ENCODE peak calls at places on chromosomes 7 and 10, in nine cellular contexts. X is sigmoid colon, K is suprapubic skin, I is spleen, J is A549, Y is GM12892, O is ovary, S is body of pancreas, E is HCT116. G is an unnamed sample.

GRCh38 chr10:10131984-10132383 is 885.7 kb upstream of the CELF2 start:
- DNase-seq in X (no peak), K (no peak), I (no peak), J (no peak), Y (no peak), O (no peak), S (no peak), E (no peak), G (no peak)

GRCh38 chr10:36048236-36048635 is 406.1 kb upstream of the FZD8 start:
- DNase-seq in X (no peak), K (no peak), I (no peak), J (no peak), Y (no peak), O (no peak), S (no peak), E (no peak), G (no peak)

GRCh38 chr7:15332962-15333361 is 228.9 kb downstream of the AGMO start:
- DNase-seq in X (no peak), K (no peak), I (no peak), J (no peak), Y (no peak), O (no peak), S (no peak), E (no peak), G (no peak)

GRCh38 chr10:59227136-59227673 is 50.8 kb downstream of the PHYHIPL start:
- DNase-seq in X (no peak), K (no peak), I (no peak), J (peak), Y (no peak), O (no peak), S (no peak), E (no peak), G (no peak)

GRCh38 chr10:102121739-102122372 is 1.7 kb upstream of the LDB1 start:
- DNase-seq in X (peak), K (no peak), I (no peak), J (no peak), Y (no peak), O (peak), S (peak), E (no peak), G (no peak)

GRCh38 chr7:11415101-11415500 is 416.9 kb downstream of the THSD7A start:
- DNase-seq in X (no peak), K (no peak), I (no peak), J (no peak), Y (no peak), O (no peak), S (no peak), E (no peak), G (no peak)

GRCh38 chr10:133403359-133403758 is 9.4 kb downstream of the MTG1 start:
- DNase-seq in X (no peak), K (no peak), I (no peak), J (no peak), Y (no peak), O (no peak), S (no peak), E (no peak), G (no peak)

GRCh38 chr7:155589001-155589980 is 42.9 kb upstream of the CNPY1 start:
- DNase-seq in X (no peak), K (no peak), I (peak), J (no peak), Y (no peak), O (no peak), S (no peak), E (no peak), G (peak)

GRCh38 chr10:10855178-10855577 is 162.5 kb upstream of the CELF2 start:
- DNase-seq in X (no peak), K (no peak), I (no peak), J (no peak), Y (no peak), O (no peak), S (no peak), E (no peak), G (no peak)

GRCh38 chr10:114565066-114565465 is 93.0 kb downstream of the ABLIM1 start:
- DNase-seq in X (no peak), K (no peak), I (no peak), J (no peak), Y (no peak), O (no peak), S (no peak), E (no peak), G (no peak)

GRCh38 chr7:139016931-139017511 is 18.8 kb downstream of the ZC3HAV1L start:
- DNase-seq in X (peak), K (no peak), I (peak), J (peak), Y (peak), O (peak), S (peak), E (peak), G (peak)

GRCh38 chr10:93746844-93747284 is 10.9 kb upstream of the LGI1 start:
- DNase-seq in X (no peak), K (no peak), I (no peak), J (peak), Y (no peak), O (no peak), S (no peak), E (peak), G (peak)

GRCh38 chr7:90461216-90461615 is 8.2 kb upstream of the PTTG1IP2 start:
- DNase-seq in X (no peak), K (no peak), I (no peak), J (no peak), Y (no peak), O (no peak), S (peak), E (no peak), G (peak)

GRCh38 chr10:21336476-21337170 is 188.9 kb downstream of the SKIDA1 start:
- DNase-seq in X (no peak), K (peak), I (no peak), J (peak), Y (no peak), O (peak), S (peak), E (peak), G (peak)

GRCh38 chr10:13717571-13717935 is 130.8 kb downstream of the PRPF18 start:
- DNase-seq in X (no peak), K (no peak), I (no peak), J (no peak), Y (no peak), O (no peak), S (no peak), E (no peak), G (no peak)

GRCh38 chr7:70694909-70695803 is 436.8 kb upstream of the GALNT17 start:
- DNase-seq in X (no peak), K (no peak), I (no peak), J (no peak), Y (no peak), O (peak), S (no peak), E (no peak), G (peak)

GRCh38 chr10:133159950-133160812 is at the start of gene KNDC1:
- DNase-seq in X (peak), K (peak), I (peak), J (no peak), Y (no peak), O (peak), S (no peak), E (no peak), G (peak)

GRCh38 chr7:41103331-41103730 is 599.6 kb downstream of the INHBA start:
- DNase-seq in X (no peak), K (no peak), I (no peak), J (no peak), Y (peak), O (no peak), S (no peak), E (no peak), G (no peak)

GRCh38 chr10:79234391-79235318 is 112.6 kb upstream of the PPIF start:
- DNase-seq in X (no peak), K (no peak), I (no peak), J (no peak), Y (no peak), O (no peak), S (no peak), E (no peak), G (no peak)

GRCh38 chr10:75209325-75210192 is 1.0 kb upstream of the VDAC2 start:
- DNase-seq in X (peak), K (peak), I (peak), J (peak), Y (peak), O (peak), S (peak), E (no peak), G (peak)

DNA sequence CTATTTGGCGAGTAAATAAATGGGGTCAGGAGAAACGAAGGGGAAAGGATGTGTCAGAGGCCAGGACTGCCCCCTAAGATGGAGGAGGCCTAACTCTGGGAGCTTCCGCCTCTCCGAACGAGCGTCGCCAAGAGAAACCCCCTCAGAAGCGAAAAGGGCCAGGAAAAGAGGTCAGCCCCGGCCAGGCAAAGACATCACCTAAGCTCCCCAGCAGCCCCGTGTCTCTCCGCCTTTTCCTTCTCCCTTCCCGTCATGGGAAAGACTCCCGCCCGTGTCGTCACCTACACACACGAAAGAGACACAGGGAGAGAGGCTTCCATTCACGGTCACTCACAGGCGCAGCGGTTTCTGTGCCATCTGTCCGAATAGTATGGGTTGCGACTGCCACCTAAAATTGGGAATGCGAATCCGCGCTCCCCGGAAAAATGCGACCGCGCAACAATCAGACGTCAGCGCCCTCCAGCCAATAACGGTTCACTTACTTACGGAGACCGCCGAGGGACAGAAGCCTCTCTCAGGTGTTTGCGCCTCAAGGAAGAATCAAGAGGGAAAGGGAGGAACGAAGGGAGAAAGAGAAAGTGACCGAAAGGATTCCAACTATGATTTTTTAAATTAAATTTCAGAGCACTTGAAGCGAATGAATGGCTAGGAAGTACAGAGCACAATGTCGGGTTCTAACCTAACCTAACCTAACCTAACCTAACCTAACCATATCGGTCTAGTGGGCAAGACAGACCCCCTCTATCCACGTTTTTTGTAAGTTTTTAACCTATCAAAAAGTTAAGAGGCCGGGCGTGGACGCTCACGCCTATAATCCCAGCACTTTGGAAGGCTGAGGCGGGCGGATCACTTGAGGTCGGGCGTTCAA is at the start of gene CWF19L1:
- DNase-seq in X (peak), K (peak), I (peak), J (peak), Y (peak), O (peak), S (peak), E (peak), G (peak)
- TF ChIP-seq POLR2A in X (peak), K (no peak), I (no peak), J (peak), Y (peak), O (peak), S (peak), E (peak), G (peak)

GRCh38 chr7:50363327-50364060 is 59.0 kb downstream of the IKZF1 start:
- DNase-seq in X (no peak), K (no peak), I (no peak), J (no peak), Y (no peak), O (no peak), S (no peak), E (no peak), G (peak)
- TF ChIP-seq POLR2A in X (no peak), K (no peak), I (no peak), J (no peak), Y (no peak), O (no peak), S (no peak), E (no peak), G (no peak)

DNA sequence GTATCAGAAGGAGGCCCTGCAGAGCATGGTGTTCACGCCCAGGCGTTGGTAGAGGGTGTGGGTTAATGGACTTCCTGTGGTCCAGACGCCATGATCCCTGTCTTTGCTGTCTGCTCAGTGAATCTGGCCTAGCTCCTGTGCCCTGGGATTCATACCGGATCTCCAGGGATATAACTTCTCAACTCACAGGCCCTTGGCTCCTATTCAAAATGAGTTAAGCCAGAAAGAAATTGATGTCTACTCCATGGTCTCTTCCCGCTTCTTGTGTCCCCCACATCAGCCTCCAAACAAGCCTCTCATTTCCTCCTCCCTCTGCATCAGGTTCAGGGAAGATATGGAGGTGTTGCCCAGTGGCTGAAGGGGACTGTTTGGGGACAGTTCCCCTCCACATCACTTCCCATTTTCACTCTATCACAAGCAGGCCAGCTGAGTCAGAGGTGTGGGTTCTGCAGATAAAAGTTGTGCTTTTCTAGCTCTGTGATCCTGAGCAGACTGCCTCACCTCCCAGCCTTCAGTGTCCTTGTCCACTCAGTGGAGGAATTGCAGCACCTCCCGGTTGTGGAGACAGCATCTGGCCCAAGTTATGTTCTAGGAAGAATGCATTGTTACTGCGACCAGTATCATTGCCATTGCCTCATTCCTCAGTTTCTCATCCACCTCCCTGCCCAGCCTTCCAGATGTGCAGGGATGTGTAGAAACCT is 22.5 kb downstream of the AKR1E2 start:
- DNase-seq in X (no peak), K (no peak), I (no peak), J (peak), Y (no peak), O (no peak), S (no peak), E (no peak), G (peak)
- TF ChIP-seq POLR2A in X (no peak), K (no peak), I (no peak), J (no peak), Y (no peak), O (no peak), S (no peak), E (no peak), G (no peak)

GRCh38 chr7:129170373-129171021 is 17.9 kb upstream of the SMO start:
- DNase-seq in X (no peak), K (no peak), I (no peak), J (no peak), Y (no peak), O (no peak), S (no peak), E (no peak), G (no peak)
- TF ChIP-seq POLR2A in X (no peak), K (no peak), I (no peak), J (no peak), Y (no peak), O (no peak), S (no peak), E (no peak), G (no peak)

GRCh38 chr10:49539320-49539885 is 482 bp upstream of the ERCC6 start:
- DNase-seq in X (peak), K (no peak), I (peak), J (peak), Y (peak), O (peak), S (peak), E (peak), G (peak)
- TF ChIP-seq POLR2A in X (no peak), K (no peak), I (no peak), J (no peak), Y (no peak), O (no peak), S (no peak), E (no peak), G (no peak)